ENCODE peak calls at places on chromosomes 5 and 9, in ten cellular contexts. M, O, B, A, V, T, Z, I, N and X are unnamed samples.

GRCh38 chr5:96997265-96997859 is 61.5 kb downstream of the LNPEP start:
- DNase-seq in V (no peak), I (no peak), Z (peak), M (no peak), B (no peak), T (peak), A (no peak), O (peak), N (no peak), X (peak)

GRCh38 chr9:134785325-134786108 is 95.1 kb upstream of the FCN2 start:
- DNase-seq in I (no peak), M (no peak), O (peak), V (no peak), N (no peak), Z (no peak), T (no peak), A (peak), B (no peak), X (no peak)

GRCh38 chr9:126125577-126125976 is 201.1 kb upstream of the MVB12B start:
- DNase-seq in A (no peak), Z (peak), M (no peak), I (no peak), N (no peak), V (no peak), O (peak), B (no peak), T (no peak), X (peak)

GRCh38 chr9:14992025-14992424 is 81.8 kb upstream of the FREM1 start:
- DNase-seq in O (peak), Z (no peak), A (no peak), M (no peak), B (no peak), V (no peak), N (no peak), I (no peak), T (peak), X (no peak)

GRCh38 chr5:168132186-168132585 is 159.3 kb upstream of the WWC1 start:
- DNase-seq in T (no peak), I (no peak), O (no peak), N (no peak), Z (no peak), A (no peak), V (no peak), B (no peak), M (no peak), X (no peak)

GRCh38 chr5:179438041-179438441 is 92.8 kb upstream of the ADAMTS2 start:
- DNase-seq in N (no peak), M (no peak), V (no peak), I (no peak), T (no peak), A (no peak), O (no peak), B (no peak), Z (peak), X (peak)

GRCh38 chr9:137802521-137803243 is 74.9 kb upstream of the CACNA1B start:
- DNase-seq in V (no peak), N (no peak), M (no peak), I (no peak), A (no peak), Z (no peak), B (no peak), O (no peak), T (no peak), X (no peak)

GRCh38 chr5:180126716-180127681 is 55.4 kb upstream of the RNF130 start:
- DNase-seq in Z (peak), N (no peak), O (peak), V (no peak), T (no peak), I (no peak), B (no peak), M (peak), A (no peak), X (peak)

GRCh38 chr5:61673007-61673735 is 341.1 kb downstream of the ZSWIM6 start:
- DNase-seq in V (no peak), A (no peak), O (peak), N (no peak), I (peak), M (no peak), T (peak), B (no peak), Z (no peak), X (peak)

GRCh38 chr5:116498478-116498877 is 76.1 kb downstream of the SEMA6A start:
- DNase-seq in T (no peak), A (no peak), V (no peak), Z (no peak), I (peak), B (no peak), O (no peak), M (no peak), N (no peak), X (no peak)

GRCh38 chr5:175652741-175653663 is 4.9 kb upstream of the HRH2 start:
- DNase-seq in O (no peak), V (peak), I (peak), T (peak), A (no peak), M (peak), Z (no peak), B (peak), N (no peak), X (no peak)

GRCh38 chr5:170755679-170756456 is 27.7 kb upstream of the GABRP start:
- DNase-seq in Z (no peak), V (no peak), O (no peak), N (no peak), B (no peak), A (peak), I (peak), M (no peak), T (no peak), X (no peak)

GRCh38 chr9:37953775-37954437 is 50.0 kb upstream of the SLC25A51 start:
- DNase-seq in O (peak), Z (no peak), B (no peak), V (no peak), I (no peak), M (no peak), A (no peak), N (peak), T (peak), X (peak)

GRCh38 chr9:129162901-129163670 is 15.0 kb downstream of the IER5L start:
- DNase-seq in A (no peak), T (no peak), O (no peak), Z (no peak), M (no peak), N (no peak), V (no peak), B (no peak), I (no peak), X (no peak)

GRCh38 chr5:1792842-1793266 is 6.8 kb downstream of the MRPL36 start:
- DNase-seq in N (no peak), I (peak), V (peak), B (peak), Z (no peak), M (peak), A (no peak), T (peak), O (peak), X (no peak)

GRCh38 chr9:89342213-89342612 is 23.9 kb downstream of the SECISBP2 start:
- DNase-seq in N (no peak), O (no peak), Z (no peak), M (no peak), B (no peak), T (no peak), V (no peak), A (no peak), I (no peak), X (no peak)

GRCh38 chr5:44300551-44300950 is 88.7 kb downstream of the FGF10 start:
- DNase-seq in N (no peak), M (no peak), O (no peak), Z (no peak), B (no peak), I (no peak), V (no peak), A (no peak), T (peak), X (no peak)

GRCh38 chr5:160835376-160835775 is 16.6 kb downstream of the ATP10B start:
- DNase-seq in M (no peak), I (no peak), A (no peak), O (no peak), Z (no peak), B (no peak), T (no peak), V (no peak), N (no peak), X (no peak)

GRCh38 chr9:87713278-87713989 is 12.5 kb upstream of the CTSL start:
- DNase-seq in Z (no peak), B (no peak), A (peak), N (peak), M (no peak), T (no peak), V (no peak), O (peak), I (peak), X (peak)

GRCh38 chr9:112384690-112385089 is 4.8 kb downstream of the HSDL2 start:
- DNase-seq in A (no peak), Z (no peak), T (peak), O (no peak), I (no peak), M (no peak), N (no peak), B (no peak), V (no peak), X (no peak)

GRCh38 chr5:80761176-80761575 is 106.4 kb upstream of the DHFR start:
- DNase-seq in V (no peak), N (no peak), I (no peak), B (no peak), T (no peak), A (no peak), O (no peak), Z (no peak), M (no peak), X (no peak)

GRCh38 chr9:96222132-96222531 is 79.8 kb downstream of the HSD17B3 start:
- DNase-seq in M (no peak), N (no peak), B (no peak), Z (no peak), O (no peak), V (no peak), T (no peak), I (no peak), A (no peak), X (no peak)

GRCh38 chr9:108057421-108058136 is 568.0 kb upstream of the KLF4 start:
- DNase-seq in I (peak), M (no peak), V (no peak), O (peak), B (no peak), Z (no peak), T (no peak), N (no peak), A (no peak), X (peak)

GRCh38 chr5:141846031-141846430 is 32.2 kb downstream of the PCDH1 start:
- DNase-seq in N (no peak), B (no peak), T (no peak), M (no peak), V (no peak), Z (peak), A (no peak), O (peak), I (no peak), X (peak)

GRCh38 chr5:154395407-154396106 is 50.2 kb upstream of the SAP30L start:
- DNase-seq in I (peak), B (no peak), N (no peak), T (peak), V (no peak), O (no peak), M (no peak), Z (no peak), A (no peak), X (no peak)

GRCh38 chr5:9425710-9426109 is 120.2 kb downstream of the SEMA5A start:
- DNase-seq in O (no peak), I (no peak), Z (no peak), A (no peak), B (no peak), T (no peak), V (no peak), N (no peak), M (no peak), X (no peak)

GRCh38 chr9:19517202-19517942 is 108.6 kb downstream of the ACER2 start:
- DNase-seq in V (no peak), T (peak), I (no peak), N (no peak), A (no peak), Z (no peak), B (no peak), O (no peak), M (no peak), X (no peak)

GRCh38 chr9:123338710-123339665 is 17.0 kb upstream of the CRB2 start:
- DNase-seq in N (no peak), T (peak), V (peak), I (peak), O (no peak), M (peak), A (peak), B (no peak), Z (no peak), X (no peak)

GRCh38 chr9:126791406-126792230 is 13.2 kb upstream of the ZBTB43 start:
- DNase-seq in M (no peak), Z (no peak), B (no peak), T (no peak), I (no peak), A (no peak), O (peak), N (no peak), V (no peak), X (peak)

GRCh38 chr9:135343733-135344522 is 135.7 kb upstream of the PPP1R26 start:
- DNase-seq in B (no peak), V (peak), A (peak), M (peak), Z (peak), O (peak), T (peak), I (peak), N (no peak), X (peak)

GRCh38 chr9:83935276-83935890 is 14.2 kb upstream of the KIF27 start:
- DNase-seq in I (no peak), O (peak), M (no peak), Z (no peak), N (no peak), V (no peak), A (no peak), B (no peak), T (no peak), X (peak)

GRCh38 chr9:93097496-93098205 is 1.6 kb downstream of the CARD19 start:
- DNase-seq in O (no peak), V (no peak), A (no peak), T (no peak), Z (no peak), M (no peak), B (no peak), I (peak), N (no peak), X (no peak)

GRCh38 chr9:27423919-27424710 is 100.0 kb upstream of the IFNK start:
- DNase-seq in I (no peak), V (no peak), N (no peak), M (no peak), A (no peak), Z (no peak), B (no peak), O (no peak), T (no peak), X (no peak)

GRCh38 chr5:16812911-16813310 is 123.2 kb downstream of the MYO10 start:
- DNase-seq in B (no peak), I (peak), A (no peak), V (no peak), M (no peak), N (no peak), O (peak), Z (no peak), T (no peak), X (peak)

GRCh38 chr9:122265265-122265900 is 701 bp downstream of the MRRF start:
- DNase-seq in V (no peak), N (no peak), M (no peak), A (no peak), O (peak), B (peak), I (peak), T (peak), Z (no peak), X (peak)

GRCh38 chr5:130323804-130324454 is 419.7 kb downstream of the CHSY3 start:
- DNase-seq in B (no peak), M (no peak), Z (no peak), O (peak), V (no peak), A (no peak), N (no peak), T (peak), I (no peak), X (no peak)

GRCh38 chr5:123819818-123820217 is 307.8 kb downstream of the CSNK1G3 start:
- DNase-seq in I (no peak), A (no peak), N (no peak), B (no peak), M (no peak), V (no peak), T (no peak), Z (no peak), O (peak), X (no peak)